ENCODE peak calls at places on chromosome 3, in five cellular contexts. One of them, this sample, is unnamed.

GRCh38 chr3:77412591-77412990 is 372.7 kb downstream of the ROBO2 start:
- DNase-seq in stimulated activated effector memory CD8-positive, alpha-beta T cell treated with anti-CD3 and anti-CD28 coated beads, Interleukin-12 subunit alpha, Interleukin-12 subunit beta, amount 100 ng/mL, for 72 hours: no peak
- DNase-seq in EL: peak
- DNase-seq in fibroblast of gingiva: peak
- DNase-seq in non-pigmented ciliary epithelial cell: no peak
- DNase-seq in this sample: no peak

GRCh38 chr3:3743754-3744153 is 55.5 kb upstream of the LRRN1 start:
- DNase-seq in stimulated activated effector memory CD8-positive, alpha-beta T cell treated with anti-CD3 and anti-CD28 coated beads, Interleukin-12 subunit alpha, Interleukin-12 subunit beta, amount 100 ng/mL, for 72 hours: no peak
- DNase-seq in EL: no peak
- DNase-seq in fibroblast of gingiva: no peak
- DNase-seq in non-pigmented ciliary epithelial cell: no peak
- DNase-seq in this sample: no peak

GRCh38 chr3:182479766-182480336 is 313.5 kb upstream of the ATP11B start:
- DNase-seq in stimulated activated effector memory CD8-positive, alpha-beta T cell treated with anti-CD3 and anti-CD28 coated beads, Interleukin-12 subunit alpha, Interleukin-12 subunit beta, amount 100 ng/mL, for 72 hours: no peak
- DNase-seq in EL: no peak
- DNase-seq in fibroblast of gingiva: no peak
- DNase-seq in non-pigmented ciliary epithelial cell: no peak
- DNase-seq in this sample: no peak

GRCh38 chr3:104952160-104952559 is 414.5 kb upstream of the ALCAM start:
- DNase-seq in stimulated activated effector memory CD8-positive, alpha-beta T cell treated with anti-CD3 and anti-CD28 coated beads, Interleukin-12 subunit alpha, Interleukin-12 subunit beta, amount 100 ng/mL, for 72 hours: no peak
- DNase-seq in EL: no peak
- DNase-seq in fibroblast of gingiva: no peak
- DNase-seq in non-pigmented ciliary epithelial cell: peak
- DNase-seq in this sample: no peak

GRCh38 chr3:122628567-122628966 is 51.1 kb downstream of the PARP15 start:
- DNase-seq in stimulated activated effector memory CD8-positive, alpha-beta T cell treated with anti-CD3 and anti-CD28 coated beads, Interleukin-12 subunit alpha, Interleukin-12 subunit beta, amount 100 ng/mL, for 72 hours: no peak
- DNase-seq in EL: peak
- DNase-seq in fibroblast of gingiva: no peak
- DNase-seq in non-pigmented ciliary epithelial cell: no peak
- DNase-seq in this sample: no peak

GRCh38 chr3:5016218-5017161 is 37.3 kb downstream of the BHLHE40 start:
- DNase-seq in stimulated activated effector memory CD8-positive, alpha-beta T cell treated with anti-CD3 and anti-CD28 coated beads, Interleukin-12 subunit alpha, Interleukin-12 subunit beta, amount 100 ng/mL, for 72 hours: no peak
- DNase-seq in EL: peak
- DNase-seq in fibroblast of gingiva: no peak
- DNase-seq in non-pigmented ciliary epithelial cell: peak
- DNase-seq in this sample: no peak

GRCh38 chr3:113174806-113175490 is 36.4 kb upstream of the BOC start:
- DNase-seq in stimulated activated effector memory CD8-positive, alpha-beta T cell treated with anti-CD3 and anti-CD28 coated beads, Interleukin-12 subunit alpha, Interleukin-12 subunit beta, amount 100 ng/mL, for 72 hours: no peak
- DNase-seq in EL: no peak
- DNase-seq in fibroblast of gingiva: peak
- DNase-seq in non-pigmented ciliary epithelial cell: no peak
- DNase-seq in this sample: no peak

GRCh38 chr3:156626104-156626503 is 48.3 kb upstream of the TIPARP start:
- DNase-seq in stimulated activated effector memory CD8-positive, alpha-beta T cell treated with anti-CD3 and anti-CD28 coated beads, Interleukin-12 subunit alpha, Interleukin-12 subunit beta, amount 100 ng/mL, for 72 hours: no peak
- DNase-seq in EL: no peak
- DNase-seq in fibroblast of gingiva: no peak
- DNase-seq in non-pigmented ciliary epithelial cell: no peak
- DNase-seq in this sample: no peak

GRCh38 chr3:158713094-158713499 is 19.2 kb downstream of the RARRES1 start:
- DNase-seq in stimulated activated effector memory CD8-positive, alpha-beta T cell treated with anti-CD3 and anti-CD28 coated beads, Interleukin-12 subunit alpha, Interleukin-12 subunit beta, amount 100 ng/mL, for 72 hours: no peak
- DNase-seq in EL: peak
- DNase-seq in fibroblast of gingiva: peak
- DNase-seq in non-pigmented ciliary epithelial cell: no peak
- DNase-seq in this sample: no peak

This sample was measured in D341Med.